ENCODE peak calls at places on chromosomes 13 and 19, in eight cellular contexts. One of them, this sample, is unnamed.

GRCh38 chr13:43113603-43114002 is 90.2 kb downstream of the DNAJC15 start:
- DNase-seq in GM23248: no peak
- DNase-seq in neural progenitor cell: no peak
- DNase-seq in hepatocyte: no peak
- DNase-seq in GM23338: no peak
- DNase-seq in SK-N-SH: no peak
- DNase-seq in HCT116: no peak
- DNase-seq in PC-3: no peak
- DNase-seq in this sample: no peak

GRCh38 chr19:16702123-16702522 is 17.5 kb upstream of the NWD1 start:
- DNase-seq in hepatocyte: peak
- DNase-seq in HCT116: no peak
- DNase-seq in GM23338: no peak
- DNase-seq in PC-3: no peak
- DNase-seq in neural progenitor cell: no peak
- DNase-seq in SK-N-SH: peak
- DNase-seq in GM23248: peak
- DNase-seq in this sample: no peak

GRCh38 chr19:10884273-10884672 is 12.9 kb downstream of the CARM1 start:
- DNase-seq in PC-3: peak
- DNase-seq in GM23338: no peak
- DNase-seq in HCT116: peak
- DNase-seq in hepatocyte: peak
- DNase-seq in neural progenitor cell: no peak
- DNase-seq in GM23248: peak
- DNase-seq in SK-N-SH: no peak
- DNase-seq in this sample: no peak

GRCh38 chr13:84607614-84608013 is 725.3 kb upstream of the SLITRK1 start:
- DNase-seq in neural progenitor cell: no peak
- DNase-seq in hepatocyte: no peak
- DNase-seq in GM23248: peak
- DNase-seq in SK-N-SH: no peak
- DNase-seq in HCT116: no peak
- DNase-seq in GM23338: no peak
- DNase-seq in PC-3: peak
- DNase-seq in this sample: no peak

GRCh38 chr13:76289558-76289957 is 596.6 kb downstream of the KCTD12 start:
- DNase-seq in GM23248: no peak
- DNase-seq in HCT116: no peak
- DNase-seq in SK-N-SH: no peak
- DNase-seq in hepatocyte: no peak
- DNase-seq in PC-3: no peak
- DNase-seq in neural progenitor cell: no peak
- DNase-seq in GM23338: no peak
- DNase-seq in this sample: no peak

GRCh38 chr13:99256709-99257108 is 1.5 kb downstream of the GPR18 start:
- DNase-seq in HCT116: no peak
- DNase-seq in GM23338: no peak
- DNase-seq in PC-3: no peak
- DNase-seq in SK-N-SH: no peak
- DNase-seq in GM23248: peak
- DNase-seq in hepatocyte: no peak
- DNase-seq in neural progenitor cell: no peak
- DNase-seq in this sample: peak

GRCh38 chr19:38324431-38324830 is 4.8 kb downstream of the KCNK6 start:
- DNase-seq in PC-3: no peak
- DNase-seq in SK-N-SH: no peak
- DNase-seq in GM23338: no peak
- DNase-seq in GM23248: no peak
- DNase-seq in neural progenitor cell: no peak
- DNase-seq in HCT116: no peak
- DNase-seq in hepatocyte: no peak
- DNase-seq in this sample: no peak

GRCh38 chr13:67792151-67792665 is 562.1 kb upstream of the PCDH9 start:
- DNase-seq in GM23338: no peak
- DNase-seq in neural progenitor cell: no peak
- DNase-seq in GM23248: no peak
- DNase-seq in HCT116: no peak
- DNase-seq in hepatocyte: no peak
- DNase-seq in SK-N-SH: no peak
- DNase-seq in PC-3: no peak
- DNase-seq in this sample: no peak

GRCh38 chr19:13082192-13083007 is 20.3 kb downstream of the LYL1 start:
- DNase-seq in neural progenitor cell: peak
- DNase-seq in GM23248: peak
- DNase-seq in HCT116: no peak
- DNase-seq in PC-3: peak
- DNase-seq in hepatocyte: peak
- DNase-seq in GM23338: peak
- DNase-seq in SK-N-SH: peak
- DNase-seq in this sample: no peak

GRCh38 chr13:98199480-98199879 is 22.4 kb upstream of the RNF113B start:
- DNase-seq in HCT116: no peak
- DNase-seq in neural progenitor cell: no peak
- DNase-seq in GM23338: peak
- DNase-seq in GM23248: no peak
- DNase-seq in SK-N-SH: no peak
- DNase-seq in hepatocyte: no peak
- DNase-seq in PC-3: no peak
- DNase-seq in this sample: no peak

GRCh38 chr19:12666305-12667048 is at the start of the genes MAN2B1 and WDR83:
- DNase-seq in neural progenitor cell: peak
- DNase-seq in SK-N-SH: peak
- DNase-seq in HCT116: no peak
- DNase-seq in GM23248: peak
- DNase-seq in hepatocyte: peak
- DNase-seq in GM23338: peak
- DNase-seq in PC-3: peak
- DNase-seq in this sample: peak

GRCh38 chr19:12000152-12000981 is 35.1 kb downstream of the ZNF433 start:
- DNase-seq in neural progenitor cell: no peak
- DNase-seq in GM23338: no peak
- DNase-seq in PC-3: no peak
- DNase-seq in GM23248: peak
- DNase-seq in hepatocyte: no peak
- DNase-seq in HCT116: no peak
- DNase-seq in SK-N-SH: no peak
- DNase-seq in this sample: peak

GRCh38 chr19:16034180-16034579 is 42.1 kb upstream of the TPM4 start:
- DNase-seq in hepatocyte: no peak
- DNase-seq in GM23248: no peak
- DNase-seq in GM23338: no peak
- DNase-seq in HCT116: no peak
- DNase-seq in SK-N-SH: peak
- DNase-seq in PC-3: no peak
- DNase-seq in neural progenitor cell: no peak
- DNase-seq in this sample: no peak

GRCh38 chr19:46192990-46193650 is 36.4 kb upstream of the IGFL1 start:
- DNase-seq in GM23248: peak
- DNase-seq in HCT116: no peak
- DNase-seq in SK-N-SH: no peak
- DNase-seq in PC-3: peak
- DNase-seq in GM23338: no peak
- DNase-seq in neural progenitor cell: no peak
- DNase-seq in hepatocyte: peak
- DNase-seq in this sample: no peak

GRCh38 chr19:3481241-3482090 is 1.1 kb upstream of the SMIM24 start:
- DNase-seq in neural progenitor cell: no peak
- DNase-seq in hepatocyte: peak
- DNase-seq in GM23248: no peak
- DNase-seq in HCT116: no peak
- DNase-seq in SK-N-SH: no peak
- DNase-seq in PC-3: no peak
- DNase-seq in GM23338: no peak
- DNase-seq in this sample: peak

GRCh38 chr13:74444161-74444571 is 310.0 kb upstream of the KLF12 start:
- DNase-seq in SK-N-SH: no peak
- DNase-seq in GM23338: no peak
- DNase-seq in HCT116: no peak
- DNase-seq in hepatocyte: no peak
- DNase-seq in neural progenitor cell: no peak
- DNase-seq in GM23248: peak
- DNase-seq in PC-3: peak
- DNase-seq in this sample: no peak

GRCh38 chr13:53782400-53783030 is 753.9 kb downstream of the OLFM4 start:
- DNase-seq in GM23248: peak
- DNase-seq in hepatocyte: peak
- DNase-seq in PC-3: peak
- DNase-seq in HCT116: no peak
- DNase-seq in neural progenitor cell: peak
- DNase-seq in SK-N-SH: peak
- DNase-seq in GM23338: peak
- DNase-seq in this sample: peak

GRCh38 chr13:76861859-76862258 is 24.3 kb downstream of the KCTD12 start:
- DNase-seq in HCT116: no peak
- DNase-seq in GM23338: peak
- DNase-seq in PC-3: no peak
- DNase-seq in neural progenitor cell: no peak
- DNase-seq in hepatocyte: no peak
- DNase-seq in SK-N-SH: no peak
- DNase-seq in GM23248: no peak
- DNase-seq in this sample: no peak

GRCh38 chr19:32872391-32872790 is 2.8 kb upstream of the SLC7A9 start:
- DNase-seq in GM23248: no peak
- DNase-seq in hepatocyte: no peak
- DNase-seq in GM23338: no peak
- DNase-seq in neural progenitor cell: no peak
- DNase-seq in HCT116: no peak
- DNase-seq in SK-N-SH: no peak
- DNase-seq in PC-3: no peak
- DNase-seq in this sample: no peak

DNA sequence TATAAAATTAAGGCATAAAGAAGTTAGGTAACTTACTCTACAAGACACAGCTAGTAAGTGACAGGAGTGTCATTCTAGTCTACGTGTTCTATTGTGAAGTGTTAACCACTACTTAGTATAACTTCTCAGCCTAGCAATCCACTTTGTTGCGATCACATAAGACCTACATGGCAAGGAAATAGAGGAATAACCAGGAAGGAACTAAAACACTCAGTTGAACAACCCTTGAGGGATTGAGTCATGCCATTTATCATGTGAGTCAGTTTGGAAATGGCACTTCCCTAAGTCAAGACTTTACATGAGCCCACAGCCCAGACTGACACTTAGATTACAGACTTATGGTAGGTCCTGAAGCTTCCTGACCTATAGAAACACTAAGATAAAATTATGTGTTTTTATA is 279.5 kb upstream of the PCDH20 start:
- DNase-seq in GM23338: no peak
- DNase-seq in neural progenitor cell: no peak
- DNase-seq in HCT116: peak
- DNase-seq in PC-3: peak
- DNase-seq in SK-N-SH: no peak
- DNase-seq in GM23248: no peak
- DNase-seq in hepatocyte: no peak
- DNase-seq in this sample: no peak
- TF ChIP-seq EZH2phosphoT487 in GM23338: no peak
- TF ChIP-seq EZH2phosphoT487 in neural progenitor cell: no peak
- TF ChIP-seq EZH2phosphoT487 in HCT116: no peak
- TF ChIP-seq EZH2phosphoT487 in PC-3: no peak
- TF ChIP-seq EZH2phosphoT487 in SK-N-SH: no peak
- TF ChIP-seq EZH2phosphoT487 in GM23248: no peak
- TF ChIP-seq EZH2phosphoT487 in hepatocyte: no peak
- TF ChIP-seq EZH2phosphoT487 in this sample: no peak

DNA sequence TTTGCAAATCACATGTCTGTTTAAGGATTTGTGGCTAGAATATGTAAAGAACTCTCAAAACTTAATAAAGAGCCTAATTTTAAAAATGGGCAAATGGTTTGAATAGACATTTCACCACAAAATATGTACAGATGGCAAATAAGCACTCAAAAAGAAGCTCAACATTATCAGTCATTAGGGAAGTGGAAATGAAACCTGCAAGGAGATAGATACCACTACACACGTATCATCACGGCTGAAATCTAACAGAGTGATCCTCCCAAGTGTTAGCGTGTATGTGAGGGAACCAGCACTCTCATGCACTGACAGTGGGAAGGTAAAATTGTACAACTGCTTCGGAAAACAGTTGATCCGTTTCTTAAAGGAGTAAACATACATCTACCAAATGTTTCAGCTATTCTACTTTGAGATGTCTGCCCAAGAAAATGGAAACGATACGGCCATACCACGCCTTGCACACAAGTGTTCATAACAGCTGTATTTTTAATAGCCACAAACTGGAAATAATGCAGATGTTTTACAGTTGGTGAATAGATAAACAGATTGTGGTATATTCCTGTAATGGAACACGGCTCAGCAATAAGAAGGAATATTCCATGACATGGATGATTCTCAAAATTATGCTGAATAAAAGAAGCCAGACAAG is 14.5 kb downstream of the ARHGEF7 start:
- DNase-seq in SK-N-SH: no peak
- DNase-seq in GM23248: no peak
- DNase-seq in HCT116: no peak
- DNase-seq in hepatocyte: no peak
- DNase-seq in PC-3: no peak
- DNase-seq in neural progenitor cell: no peak
- DNase-seq in GM23338: no peak
- DNase-seq in this sample: peak
- H3K4me3 ChIP-seq in SK-N-SH: no peak
- H3K4me3 ChIP-seq in GM23248: no peak
- H3K4me3 ChIP-seq in HCT116: no peak
- H3K4me3 ChIP-seq in hepatocyte: no peak
- H3K4me3 ChIP-seq in PC-3: no peak
- H3K4me3 ChIP-seq in neural progenitor cell: no peak
- H3K4me3 ChIP-seq in GM23338: no peak
- H3K4me3 ChIP-seq in this sample: peak

GRCh38 chr13:109687559-109688448 is 98.6 kb downstream of the IRS2 start:
- DNase-seq in hepatocyte: peak
- DNase-seq in SK-N-SH: no peak
- DNase-seq in GM23248: no peak
- DNase-seq in GM23338: no peak
- DNase-seq in PC-3: no peak
- DNase-seq in HCT116: no peak
- DNase-seq in neural progenitor cell: peak
- DNase-seq in this sample: no peak
- TF ChIP-seq EZH2phosphoT487 in hepatocyte: no peak
- TF ChIP-seq EZH2phosphoT487 in SK-N-SH: no peak
- TF ChIP-seq EZH2phosphoT487 in GM23248: no peak
- TF ChIP-seq EZH2phosphoT487 in GM23338: no peak
- TF ChIP-seq EZH2phosphoT487 in PC-3: no peak
- TF ChIP-seq EZH2phosphoT487 in HCT116: no peak
- TF ChIP-seq EZH2phosphoT487 in neural progenitor cell: no peak
- TF ChIP-seq EZH2phosphoT487 in this sample: no peak

DNA sequence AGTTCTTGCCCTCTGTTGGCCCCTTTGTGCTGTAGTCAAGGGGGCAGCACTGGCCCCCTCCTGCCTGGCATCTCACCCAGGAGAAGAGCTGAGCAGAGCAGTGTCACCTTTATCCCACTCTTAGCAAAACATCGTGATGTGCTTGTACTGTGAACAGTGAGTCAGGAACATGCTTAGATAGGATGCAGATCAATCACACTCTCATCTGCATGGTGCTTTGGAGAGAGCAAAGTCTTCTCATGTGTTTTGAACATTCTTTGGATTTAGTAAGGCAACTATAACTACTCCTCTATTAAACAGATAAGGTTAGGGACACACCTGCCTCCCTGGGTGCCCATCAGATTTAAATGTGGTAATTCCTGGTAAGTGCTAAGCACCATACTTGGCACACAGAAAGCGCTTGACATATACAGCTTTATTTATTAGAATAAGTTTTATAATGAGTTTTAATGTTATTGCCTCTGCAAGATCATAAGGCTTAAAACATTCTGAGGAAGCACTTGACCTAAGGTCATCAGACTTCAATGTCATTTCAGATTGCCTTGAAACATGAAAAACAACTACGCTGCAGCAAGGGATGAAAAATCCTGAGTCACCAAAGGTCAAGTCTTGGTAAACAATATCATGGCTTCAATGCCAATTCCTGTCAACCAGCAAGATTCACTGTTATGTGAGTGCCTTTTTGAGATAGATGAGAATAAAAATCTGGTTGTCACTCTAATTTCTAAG is 82.4 kb upstream of the IRS2 start:
- DNase-seq in SK-N-SH: no peak
- DNase-seq in HCT116: no peak
- DNase-seq in hepatocyte: peak
- DNase-seq in GM23248: peak
- DNase-seq in GM23338: no peak
- DNase-seq in PC-3: peak
- DNase-seq in neural progenitor cell: no peak
- DNase-seq in this sample: no peak
- H3K4me3 ChIP-seq in SK-N-SH: no peak
- H3K4me3 ChIP-seq in HCT116: no peak
- H3K4me3 ChIP-seq in hepatocyte: no peak
- H3K4me3 ChIP-seq in GM23248: no peak
- H3K4me3 ChIP-seq in GM23338: no peak
- H3K4me3 ChIP-seq in PC-3: no peak
- H3K4me3 ChIP-seq in neural progenitor cell: no peak
- H3K4me3 ChIP-seq in this sample: no peak